ENCODE peak calls at places on chromosomes 6 and 20, in eight cellular contexts. G is fibroblast of lung; L is pancreas; D is CD8-positive, alpha-beta T cell; E is adrenal gland; I is astrocyte; F is tibial nerve; B is iPS DF 6.9. C is an unnamed sample. For H3K27me3, the result is how much of the 10 kb centered on the place peaks cover.

GRCh38 chr20:13671500-13672288 is 33.0 kb upstream of the TASP1 start:
- DNase-seq in D (no peak), G (peak), I (peak), B (no peak), E (peak), F (peak), L (no peak), C (no peak)

GRCh38 chr20:40463171-40463570 is 225.9 kb downstream of the MAFB start:
- DNase-seq in F (no peak), G (no peak), D (no peak), B (no peak), E (peak), I (no peak), L (no peak), C (no peak)

GRCh38 chr6:106055442-106055975 is 30.6 kb upstream of the PRDM1 start:
- DNase-seq in B (no peak), D (no peak), I (no peak), L (no peak), F (no peak), G (no peak), E (no peak), C (no peak)

GRCh38 chr20:10654630-10655029 is 19.2 kb downstream of the JAG1 start:
- DNase-seq in F (no peak), L (peak), I (no peak), D (no peak), B (no peak), E (no peak), G (no peak), C (no peak)

GRCh38 chr6:44232676-44233559 is 9.5 kb downstream of the SLC29A1 start:
- DNase-seq in E (no peak), B (no peak), D (no peak), G (no peak), L (no peak), F (no peak), I (no peak), C (no peak)

GRCh38 chr6:47376930-47377329 is 67.2 kb upstream of the TNFRSF21 start:
- DNase-seq in D (no peak), L (no peak), E (no peak), G (no peak), B (no peak), F (no peak), I (no peak), C (no peak)

GRCh38 chr20:12410783-12411182 is 493.1 kb downstream of the BTBD3 start:
- DNase-seq in B (no peak), I (no peak), F (no peak), E (no peak), G (no peak), D (no peak), L (no peak), C (no peak)

GRCh38 chr20:41030536-41031242 is 2.1 kb downstream of the TOP1 start:
- DNase-seq in E (peak), D (no peak), I (peak), L (no peak), B (no peak), G (peak), F (peak), C (no peak)

GRCh38 chr6:129599467-129599866 is 110.5 kb downstream of the ARHGAP18 start:
- DNase-seq in E (no peak), D (no peak), F (no peak), I (no peak), B (no peak), L (no peak), G (no peak), C (no peak)

GRCh38 chr20:33914871-33915270 is 78.8 kb upstream of the RALY start:
- DNase-seq in G (peak), B (no peak), I (peak), E (no peak), D (peak), F (no peak), L (no peak), C (peak)

GRCh38 chr6:19983374-19983773 is 146.2 kb downstream of the ID4 start:
- DNase-seq in E (no peak), G (no peak), I (no peak), B (no peak), F (no peak), L (no peak), D (no peak), C (no peak)

GRCh38 chr6:19979059-19979458 is 141.9 kb downstream of the ID4 start:
- DNase-seq in I (no peak), E (no peak), D (no peak), B (no peak), F (no peak), L (no peak), G (no peak), C (no peak)
- H3K27me3 ChIP-seq in I (under half), E (under half), D (under half), B (under half), F (under half), L (under half), G (under half), C (under half)

GRCh38 chr6:107490568-107491058 is 696 bp downstream of the SOBP start:
- DNase-seq in B (no peak), G (no peak), E (peak), F (peak), D (no peak), I (no peak), L (no peak), C (peak)
- H3K27me3 ChIP-seq in B (under half), G (under half), E (under half), F (under half), D (under half), I (under half), L (under half), C (under half)

DNA sequence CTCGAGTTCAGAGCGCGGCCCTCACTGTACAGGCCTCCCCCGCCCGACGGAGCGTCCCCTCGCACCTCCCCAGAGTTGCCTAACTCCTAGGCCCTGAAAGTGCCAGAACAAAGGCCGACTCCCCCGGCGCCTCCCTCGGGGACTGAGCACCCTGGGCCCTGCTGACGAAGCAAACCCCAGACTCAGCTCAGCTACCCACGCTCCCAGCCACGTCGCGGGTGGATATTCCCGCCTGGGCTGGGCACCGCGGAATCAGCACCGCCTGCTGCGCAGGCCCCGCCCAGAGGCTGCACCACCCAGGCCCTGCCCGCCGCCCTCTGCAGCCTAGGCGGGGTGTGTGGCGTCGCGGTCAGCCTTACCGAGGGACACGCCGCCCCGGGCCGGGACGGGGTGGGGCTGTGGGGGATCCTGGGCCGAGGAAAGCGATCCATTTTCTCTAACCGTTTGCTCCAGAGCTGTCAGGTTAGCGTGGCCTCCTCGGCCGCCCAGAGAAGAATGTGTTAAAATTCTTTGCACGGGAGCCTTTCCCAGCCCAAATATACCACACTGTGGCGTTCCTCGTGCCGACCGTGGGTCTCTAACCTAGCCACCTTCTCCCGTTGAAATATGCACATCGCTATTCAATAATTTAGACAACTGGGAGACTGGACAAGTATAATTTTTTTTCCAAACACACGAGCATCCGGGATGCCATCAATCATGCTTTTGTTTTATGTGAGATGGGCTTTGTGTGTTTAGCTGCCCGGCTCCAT is 31.4 kb downstream of the TFAP2A start:
- DNase-seq in E (no peak), D (no peak), I (no peak), B (no peak), G (no peak), F (no peak), L (no peak), C (no peak)
- H3K27me3 ChIP-seq in E (half or more), D (half or more), I (half or more), B (half or more), G (under half), F (under half), L (under half), C (half or more)

GRCh38 chr6:41500561-41500960 is 45.6 kb upstream of the FOXP4 start:
- DNase-seq in E (no peak), G (no peak), I (no peak), B (no peak), F (no peak), D (no peak), L (no peak), C (no peak)
- H3K27me3 ChIP-seq in E (under half), G (under half), I (under half), B (under half), F (under half), D (under half), L (under half), C (under half)

GRCh38 chr20:63174309-63175030 is 41.5 kb downstream of the YTHDF1 start:
- DNase-seq in L (no peak), D (no peak), G (no peak), B (no peak), I (no peak), F (no peak), E (no peak), C (no peak)
- H3K27me3 ChIP-seq in L (under half), D (under half), G (under half), B (under half), I (half or more), F (under half), E (half or more), C (under half)

DNA sequence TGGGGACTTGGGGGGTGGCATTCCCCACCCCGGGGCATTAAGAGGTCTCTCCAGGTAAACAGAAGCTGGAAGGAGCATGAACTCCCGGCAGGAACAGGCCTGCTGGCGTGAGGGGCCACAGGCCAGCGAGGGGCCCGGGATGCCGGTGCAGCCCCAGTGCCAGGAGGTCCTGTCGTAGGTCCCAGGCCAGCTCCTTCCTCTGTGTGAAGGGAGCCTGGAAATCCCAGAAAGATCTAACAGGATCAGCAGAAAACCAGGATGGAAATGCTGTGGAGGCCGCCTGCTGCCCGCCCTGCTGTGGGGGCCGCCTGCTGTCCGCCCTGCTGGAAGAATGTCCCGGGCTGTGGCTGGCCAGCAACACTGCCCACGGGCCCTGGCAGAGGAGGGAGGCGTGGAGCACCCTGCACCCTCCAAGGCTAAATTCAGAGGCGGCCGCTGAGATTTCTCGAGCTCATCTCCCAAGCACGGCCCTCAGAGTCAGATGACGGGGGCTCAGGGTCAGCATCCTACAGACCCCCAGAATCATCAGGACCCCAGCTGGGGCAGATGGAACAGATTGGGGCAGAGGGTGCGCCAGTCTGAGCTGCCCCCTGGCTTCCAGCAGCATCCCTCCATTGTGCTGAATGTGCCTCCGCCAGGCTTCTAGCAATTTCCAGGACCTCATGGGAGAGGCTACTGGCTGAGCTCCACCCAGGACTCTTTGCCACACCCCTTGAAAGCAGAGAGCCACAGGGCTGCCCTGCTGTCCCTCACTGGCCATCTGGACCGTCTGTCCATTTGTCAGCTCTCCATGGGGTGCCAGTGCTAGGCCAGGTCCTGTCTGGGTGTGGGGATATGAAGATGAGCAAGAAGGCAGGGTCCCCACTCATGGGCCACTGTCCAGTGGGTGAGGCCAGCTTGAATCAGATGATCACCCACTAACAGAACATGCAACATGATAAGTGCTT is 32.2 kb upstream of the SLCO4A1 start:
- DNase-seq in F (no peak), D (no peak), E (no peak), G (no peak), L (no peak), B (no peak), I (no peak), C (no peak)
- H3K27me3 ChIP-seq in F (under half), D (under half), E (under half), G (under half), L (under half), B (under half), I (under half), C (under half)

C was measured in CD4-positive, alpha-beta memory T cell.